ENCODE peak calls at places on chromosomes 7 and 10, in eight cellular contexts. L is fibroblast of lung, Y is lower leg skin, A is endothelial cell, Q is type B pancreatic cell, B is breast epithelium, F is A549, Z is tibial artery. V is an unnamed sample.

GRCh38 chr7:46432666-46433065 is 511.6 kb upstream of the IGFBP3 start:
- DNase-seq in L (peak), Y (no peak), A (no peak), Q (no peak), B (no peak), F (peak), Z (no peak), V (no peak)

GRCh38 chr10:93579089-93579488 is 12.6 kb downstream of the FFAR4 start:
- DNase-seq in L (no peak), Y (no peak), A (no peak), Q (no peak), B (no peak), F (peak), Z (no peak), V (no peak)

GRCh38 chr10:69958232-69958902 is 94.3 kb upstream of the MACROH2A2 start:
- DNase-seq in L (peak), Y (no peak), A (peak), Q (peak), B (no peak), F (peak), Z (no peak), V (no peak)

GRCh38 chr7:95596183-95597135 is at the start of gene PDK4:
- DNase-seq in L (peak), Y (peak), A (peak), Q (peak), B (peak), F (peak), Z (peak), V (peak)

GRCh38 chr7:135334830-135335543 is 101.3 kb downstream of the STRA8 start:
- DNase-seq in L (no peak), Y (peak), A (no peak), Q (no peak), B (no peak), F (no peak), Z (no peak), V (no peak)

GRCh38 chr10:62990126-62990525 is 143.0 kb upstream of the NRBF2 start:
- DNase-seq in L (no peak), Y (no peak), A (no peak), Q (no peak), B (no peak), F (no peak), Z (no peak), V (no peak)

GRCh38 chr10:46096426-46096825 is 50.4 kb upstream of the MSMB start:
- DNase-seq in L (no peak), Y (no peak), A (no peak), Q (no peak), B (no peak), F (no peak), Z (no peak), V (no peak)

GRCh38 chr10:11693376-11693775 is 48.8 kb upstream of the ECHDC3 start:
- DNase-seq in L (no peak), Y (no peak), A (no peak), Q (no peak), B (no peak), F (no peak), Z (no peak), V (no peak)

GRCh38 chr10:110686037-110686436 is 41.9 kb downstream of the RBM20 start:
- DNase-seq in L (no peak), Y (no peak), A (no peak), Q (no peak), B (no peak), F (no peak), Z (no peak), V (no peak)

GRCh38 chr10:118844731-118845573 is 90.2 kb upstream of the CACUL1 start:
- DNase-seq in L (no peak), Y (peak), A (no peak), Q (no peak), B (no peak), F (no peak), Z (no peak), V (no peak)

GRCh38 chr7:55052726-55053431 is 34.1 kb downstream of the EGFR start:
- DNase-seq in L (no peak), Y (no peak), A (no peak), Q (no peak), B (no peak), F (no peak), Z (no peak), V (no peak)

GRCh38 chr7:121119047-121119446 is 130.5 kb downstream of the CPED1 start:
- DNase-seq in L (no peak), Y (no peak), A (no peak), Q (no peak), B (no peak), F (no peak), Z (no peak), V (no peak)

GRCh38 chr7:72785166-72785955 is 42.6 kb downstream of the TYW1B start:
- DNase-seq in L (no peak), Y (no peak), A (no peak), Q (no peak), B (no peak), F (no peak), Z (no peak), V (no peak)

GRCh38 chr7:116025098-116025809 is 5.3 kb downstream of the TFEC start:
- DNase-seq in L (peak), Y (no peak), A (no peak), Q (no peak), B (no peak), F (no peak), Z (no peak), V (no peak)

GRCh38 chr10:2077231-2077630 is 339.9 kb upstream of the ADARB2 start:
- DNase-seq in L (no peak), Y (no peak), A (no peak), Q (no peak), B (no peak), F (no peak), Z (no peak), V (no peak)

DNA sequence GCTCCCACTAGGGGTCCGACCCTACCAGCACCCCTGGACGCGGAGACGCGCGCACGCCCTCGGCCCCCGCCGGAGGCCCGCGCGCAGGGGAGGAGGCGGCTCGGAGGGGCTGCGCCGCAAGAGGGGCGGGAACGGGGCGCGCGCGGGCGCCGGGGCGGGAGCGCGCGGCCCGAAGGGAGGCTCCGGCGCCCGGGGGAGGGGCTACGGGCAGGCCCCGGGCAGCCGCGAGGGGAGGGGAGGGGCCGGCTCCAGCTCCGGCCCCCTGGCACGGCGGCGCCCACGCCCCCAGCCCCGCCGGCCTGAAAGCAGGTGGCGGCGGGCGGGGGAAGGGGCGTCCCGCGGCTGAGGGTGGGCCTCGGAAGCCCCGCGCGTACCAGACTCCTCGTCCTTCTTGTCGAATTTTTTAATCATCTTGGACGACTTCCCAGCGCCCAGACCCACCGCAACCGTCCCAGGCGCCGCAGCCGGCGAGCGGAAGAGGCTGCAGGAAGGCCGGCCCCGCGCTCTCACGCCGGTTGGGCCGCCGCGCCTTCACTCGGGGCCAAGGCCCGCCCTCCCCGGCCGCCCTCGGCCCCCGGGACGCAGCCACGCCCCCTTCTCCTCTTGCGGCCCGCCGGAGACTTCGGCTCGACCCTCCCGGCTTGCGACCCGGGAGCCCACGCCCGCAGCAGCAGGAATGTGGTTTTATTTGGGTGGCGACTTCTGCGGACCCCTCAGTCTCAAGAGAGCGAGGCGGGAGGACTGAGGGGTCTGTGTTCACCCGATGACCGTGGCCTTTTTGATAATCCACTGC is at the start of gene COPG2:
- DNase-seq in L (peak), Y (peak), A (peak), Q (peak), B (peak), F (peak), Z (peak), V (peak)
- TF ChIP-seq CTCF in L (no peak), Y (no peak), A (no peak), Q (peak), B (no peak), F (no peak), Z (no peak), V (no peak)

DNA sequence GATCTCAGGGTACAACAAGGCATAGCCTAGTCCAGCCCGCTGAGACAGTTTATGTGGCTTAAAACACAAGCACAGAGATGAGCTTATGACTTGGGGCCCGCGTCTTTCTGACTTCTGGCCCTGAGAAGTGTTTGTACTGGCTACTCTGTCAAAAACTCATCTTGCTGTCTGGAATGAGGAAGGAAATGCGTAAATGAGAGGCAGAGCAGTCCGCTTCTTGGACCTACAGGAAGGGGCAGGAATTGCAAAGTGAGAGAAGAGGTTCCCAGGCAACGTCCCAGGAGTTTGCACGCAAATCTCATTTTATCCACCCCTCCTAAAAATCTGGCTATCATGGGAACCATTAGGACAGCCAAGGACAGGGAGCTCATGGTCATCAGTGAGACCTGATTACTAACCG is 5.5 kb downstream of the ANXA11 start:
- DNase-seq in L (peak), Y (no peak), A (peak), Q (no peak), B (no peak), F (peak), Z (peak), V (no peak)
- TF ChIP-seq CTCF in L (no peak), Y (no peak), A (no peak), Q (peak), B (peak), F (no peak), Z (peak), V (no peak)

DNA sequence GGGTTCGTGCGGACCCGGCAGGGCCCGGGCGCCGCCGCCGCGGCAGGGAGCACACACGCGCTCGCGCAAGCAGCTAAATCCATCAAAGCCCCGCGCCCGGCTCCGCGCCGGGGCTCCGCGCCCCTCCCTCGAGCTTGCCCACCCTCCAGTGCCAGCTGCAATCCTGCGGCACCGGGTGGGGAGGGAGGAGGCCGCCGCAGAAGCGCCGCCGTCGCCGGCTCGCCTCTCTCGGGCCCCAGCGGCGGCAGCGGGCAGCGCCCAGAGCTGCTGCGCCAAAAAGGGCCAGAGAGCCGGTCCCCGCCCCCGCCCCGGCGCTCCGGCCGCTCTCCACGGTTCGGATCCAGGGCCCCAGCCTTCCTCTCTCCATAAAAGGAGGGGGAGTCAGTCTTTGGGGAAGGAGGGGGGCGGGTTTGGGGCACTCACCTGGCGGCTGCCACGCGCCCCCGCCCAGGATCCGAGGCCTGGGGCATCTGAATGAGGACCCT is 370 bp upstream of the PDGFA start:
- DNase-seq in L (peak), Y (no peak), A (peak), Q (no peak), B (no peak), F (peak), Z (no peak), V (no peak)
- TF ChIP-seq CTCF in L (no peak), Y (no peak), A (no peak), Q (peak), B (no peak), F (no peak), Z (peak), V (no peak)

GRCh38 chr10:132427071-132427771 is 30.2 kb downstream of the PWWP2B start:
- DNase-seq in L (no peak), Y (no peak), A (no peak), Q (no peak), B (no peak), F (no peak), Z (no peak), V (no peak)
- TF ChIP-seq CTCF in L (no peak), Y (no peak), A (no peak), Q (no peak), B (no peak), F (no peak), Z (no peak), V (no peak)